ENCODE peak calls at places on chromosomes 7 and 10, in seven cellular contexts. One of them, this sample, is unnamed.

GRCh38 chr7:137258552-137258951 is 85.0 kb downstream of the PTN start:
- DNase-seq in mesenchymal stem cell: no peak
- DNase-seq in stimulated activated CD4-positive, alpha-beta T cell treated with anti-CD3 and anti-CD28 coated beads, Interleukin-15, amount 100 ng/mL, for 1 hour: no peak
- DNase-seq in HuH-7: no peak
- DNase-seq in T-helper 22 cell: no peak
- DNase-seq in M059J: no peak
- DNase-seq in activated T-helper 9 cell treated with anti-CD3 and anti-CD28 coated beads, Interleukin-2, amount 50 U/mL, for 16 hours: no peak
- DNase-seq in this sample: no peak

GRCh38 chr7:50687575-50688261 is 95.0 kb downstream of the GRB10 start:
- DNase-seq in M059J: no peak
- DNase-seq in activated T-helper 9 cell treated with anti-CD3 and anti-CD28 coated beads, Interleukin-2, amount 50 U/mL, for 16 hours: no peak
- DNase-seq in mesenchymal stem cell: no peak
- DNase-seq in stimulated activated CD4-positive, alpha-beta T cell treated with anti-CD3 and anti-CD28 coated beads, Interleukin-15, amount 100 ng/mL, for 1 hour: no peak
- DNase-seq in T-helper 22 cell: no peak
- DNase-seq in HuH-7: no peak
- DNase-seq in this sample: no peak

GRCh38 chr10:132524443-132525285 is 12.9 kb upstream of the INPP5A start:
- DNase-seq in HuH-7: no peak
- DNase-seq in mesenchymal stem cell: no peak
- DNase-seq in M059J: no peak
- DNase-seq in activated T-helper 9 cell treated with anti-CD3 and anti-CD28 coated beads, Interleukin-2, amount 50 U/mL, for 16 hours: no peak
- DNase-seq in T-helper 22 cell: no peak
- DNase-seq in stimulated activated CD4-positive, alpha-beta T cell treated with anti-CD3 and anti-CD28 coated beads, Interleukin-15, amount 100 ng/mL, for 1 hour: no peak
- DNase-seq in this sample: no peak

GRCh38 chr7:130986271-130986690 is 252.3 kb upstream of the KLF14 start:
- DNase-seq in mesenchymal stem cell: peak; percentile 50
- DNase-seq in M059J: peak; percentile 23
- DNase-seq in HuH-7: no peak
- DNase-seq in stimulated activated CD4-positive, alpha-beta T cell treated with anti-CD3 and anti-CD28 coated beads, Interleukin-15, amount 100 ng/mL, for 1 hour: no peak
- DNase-seq in T-helper 22 cell: no peak
- DNase-seq in activated T-helper 9 cell treated with anti-CD3 and anti-CD28 coated beads, Interleukin-2, amount 50 U/mL, for 16 hours: no peak
- DNase-seq in this sample: no peak

GRCh38 chr7:87140271-87140748 is 11.9 kb upstream of the DMTF1 start:
- DNase-seq in mesenchymal stem cell: no peak
- DNase-seq in stimulated activated CD4-positive, alpha-beta T cell treated with anti-CD3 and anti-CD28 coated beads, Interleukin-15, amount 100 ng/mL, for 1 hour: no peak
- DNase-seq in T-helper 22 cell: no peak
- DNase-seq in activated T-helper 9 cell treated with anti-CD3 and anti-CD28 coated beads, Interleukin-2, amount 50 U/mL, for 16 hours: no peak
- DNase-seq in M059J: no peak
- DNase-seq in HuH-7: peak; percentile 38
- DNase-seq in this sample: no peak

GRCh38 chr7:50155755-50156154 is 62.7 kb upstream of the ZPBP start:
- DNase-seq in mesenchymal stem cell: no peak
- DNase-seq in HuH-7: no peak
- DNase-seq in T-helper 22 cell: no peak
- DNase-seq in stimulated activated CD4-positive, alpha-beta T cell treated with anti-CD3 and anti-CD28 coated beads, Interleukin-15, amount 100 ng/mL, for 1 hour: no peak
- DNase-seq in activated T-helper 9 cell treated with anti-CD3 and anti-CD28 coated beads, Interleukin-2, amount 50 U/mL, for 16 hours: no peak
- DNase-seq in M059J: no peak
- DNase-seq in this sample: no peak

GRCh38 chr10:20254078-20254477 is 437.8 kb downstream of the PLXDC2 start:
- DNase-seq in HuH-7: no peak
- DNase-seq in M059J: no peak
- DNase-seq in T-helper 22 cell: no peak
- DNase-seq in mesenchymal stem cell: no peak
- DNase-seq in activated T-helper 9 cell treated with anti-CD3 and anti-CD28 coated beads, Interleukin-2, amount 50 U/mL, for 16 hours: no peak
- DNase-seq in stimulated activated CD4-positive, alpha-beta T cell treated with anti-CD3 and anti-CD28 coated beads, Interleukin-15, amount 100 ng/mL, for 1 hour: no peak
- DNase-seq in this sample: no peak

GRCh38 chr7:140324714-140325113 is 73.6 kb downstream of the SLC37A3 start:
- DNase-seq in mesenchymal stem cell: no peak
- DNase-seq in T-helper 22 cell: no peak
- DNase-seq in M059J: no peak
- DNase-seq in stimulated activated CD4-positive, alpha-beta T cell treated with anti-CD3 and anti-CD28 coated beads, Interleukin-15, amount 100 ng/mL, for 1 hour: no peak
- DNase-seq in HuH-7: no peak
- DNase-seq in activated T-helper 9 cell treated with anti-CD3 and anti-CD28 coated beads, Interleukin-2, amount 50 U/mL, for 16 hours: no peak
- DNase-seq in this sample: no peak

GRCh38 chr10:120077707-120078492 is 185.4 kb downstream of the SEC23IP start:
- DNase-seq in T-helper 22 cell: no peak
- DNase-seq in HuH-7: no peak
- DNase-seq in activated T-helper 9 cell treated with anti-CD3 and anti-CD28 coated beads, Interleukin-2, amount 50 U/mL, for 16 hours: no peak
- DNase-seq in stimulated activated CD4-positive, alpha-beta T cell treated with anti-CD3 and anti-CD28 coated beads, Interleukin-15, amount 100 ng/mL, for 1 hour: no peak
- DNase-seq in M059J: no peak
- DNase-seq in mesenchymal stem cell: no peak
- DNase-seq in this sample: no peak

GRCh38 chr10:73892314-73893080 is 18.1 kb upstream of the CAMK2G start:
- DNase-seq in HuH-7: no peak
- DNase-seq in stimulated activated CD4-positive, alpha-beta T cell treated with anti-CD3 and anti-CD28 coated beads, Interleukin-15, amount 100 ng/mL, for 1 hour: no peak
- DNase-seq in M059J: peak; percentile 89
- DNase-seq in mesenchymal stem cell: peak; percentile 78
- DNase-seq in T-helper 22 cell: no peak
- DNase-seq in activated T-helper 9 cell treated with anti-CD3 and anti-CD28 coated beads, Interleukin-2, amount 50 U/mL, for 16 hours: no peak
- DNase-seq in this sample: no peak

This sample was measured in SW480.